ENCODE peak calls at places on chromosomes 7 and 10, in seven cellular contexts. J, I, C, D, B, U and M are unnamed samples.

GRCh38 chr7:129790136-129790535 is 162.6 kb downstream of the UBE2H start:
- DNase-seq in B (no peak), C (peak; percentile 6), D (no peak), U (no peak), I (no peak), J (no peak), M (no peak)

GRCh38 chr7:8831386-8831785 is 398.0 kb downstream of the NXPH1 start:
- DNase-seq in D (no peak), J (no peak), C (peak; percentile 30), I (no peak), U (no peak), B (no peak), M (no peak)

GRCh38 chr10:114538544-114538906 is 119.5 kb downstream of the ABLIM1 start:
- DNase-seq in U (peak; percentile 76), I (peak; percentile 52), B (peak; percentile 55), C (no peak), J (no peak), D (no peak), M (no peak)

GRCh38 chr7:15041226-15041625 is 138.7 kb upstream of the DGKB start:
- DNase-seq in J (peak; percentile 1), C (no peak), B (no peak), U (no peak), I (no peak), D (no peak), M (peak; percentile 67)

GRCh38 chr10:127013251-127013656 is 108.0 kb downstream of the DOCK1 start:
- DNase-seq in J (no peak), U (no peak), C (no peak), I (no peak), D (no peak), B (no peak), M (no peak)

GRCh38 chr7:40782836-40783235 is 648.0 kb downstream of the SUGCT start:
- DNase-seq in D (no peak), I (no peak), U (no peak), B (no peak), C (peak; percentile 57), J (no peak), M (no peak)

GRCh38 chr7:98836811-98837631 is 32.8 kb downstream of the TMEM130 start:
- DNase-seq in I (peak; percentile 93), C (no peak), D (peak; percentile 50), B (peak; percentile 87), J (no peak), U (no peak), M (peak; percentile 34)

GRCh38 chr10:11298116-11298515 is 280.4 kb downstream of the CELF2 start:
- DNase-seq in C (no peak), B (no peak), I (no peak), D (no peak), U (no peak), J (no peak), M (no peak)

GRCh38 chr7:103123529-103123928 is 25.4 kb downstream of the NAPEPLD start:
- DNase-seq in U (no peak), C (no peak), D (no peak), J (no peak), I (no peak), B (no peak), M (no peak)

GRCh38 chr10:14382022-14382421 is 51.3 kb upstream of the FRMD4A start:
- DNase-seq in B (no peak), C (peak; percentile 80), D (no peak), U (no peak), J (peak; percentile 16), I (no peak), M (no peak)

GRCh38 chr10:125152646-125153368 is 7.6 kb downstream of the CTBP2 start:
- DNase-seq in I (no peak), U (no peak), D (no peak), B (peak; percentile 56), J (no peak), C (no peak), M (peak; percentile 50)

GRCh38 chr10:24925799-24926198 is 26.6 kb downstream of the PRTFDC1 start:
- DNase-seq in J (no peak), I (no peak), U (no peak), B (no peak), D (no peak), C (no peak), M (no peak)

GRCh38 chr10:123129553-123130271 is 6.1 kb upstream of the HMX3 start:
- DNase-seq in B (no peak), C (no peak), D (no peak), I (no peak), J (no peak), U (no peak), M (no peak)

GRCh38 chr7:85010306-85010705 is 176.6 kb downstream of the SEMA3D start:
- DNase-seq in D (no peak), C (no peak), J (no peak), B (no peak), I (no peak), U (no peak), M (no peak)

GRCh38 chr10:86226016-86226415 is 140.6 kb downstream of the GRID1 start:
- DNase-seq in B (no peak), J (no peak), I (no peak), U (no peak), C (no peak), D (no peak), M (no peak)

GRCh38 chr10:133124357-133125211 is 35.4 kb upstream of the KNDC1 start:
- DNase-seq in J (no peak), U (no peak), C (no peak), D (peak; percentile 56), B (peak; percentile 78), I (peak; percentile 88), M (peak; percentile 71)

GRCh38 chr10:62638062-62638477 is 166.4 kb upstream of the ADO start:
- DNase-seq in D (no peak), U (peak; percentile 38), C (peak; percentile 48), J (no peak), I (no peak), B (no peak), M (peak; percentile 3)

DNA sequence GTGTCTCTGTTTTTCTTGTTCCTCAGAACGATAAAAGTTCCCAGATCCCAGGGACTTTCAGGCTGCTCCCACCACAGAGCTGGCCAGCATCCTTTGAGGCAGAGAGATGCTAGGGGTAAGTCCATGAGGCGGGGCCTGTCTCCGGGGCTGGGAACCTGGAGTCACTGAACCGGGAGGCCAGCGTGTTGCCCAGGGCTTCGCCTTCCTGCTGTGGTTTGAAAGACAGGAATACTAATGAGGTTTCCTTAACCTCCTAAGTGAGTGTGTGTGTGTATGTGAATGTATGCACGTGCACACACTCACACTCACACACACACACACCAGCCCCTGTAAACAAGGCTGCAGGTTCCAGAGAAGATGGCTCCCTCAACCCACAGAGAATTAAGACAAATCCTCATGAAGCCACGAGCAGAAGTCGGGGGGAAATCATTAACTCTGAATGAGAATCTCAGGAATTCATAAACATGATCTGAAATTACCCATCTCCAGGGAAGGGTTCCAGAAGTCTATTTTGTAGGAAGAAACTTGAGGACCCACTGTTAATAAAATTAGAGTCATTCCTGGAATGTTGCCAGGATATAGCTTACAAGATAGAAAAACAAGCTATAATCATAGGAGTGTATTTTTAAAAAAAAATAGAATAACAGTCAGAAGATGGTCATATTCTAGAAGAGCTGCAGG is 20.3 kb upstream of the PFKP start:
- DNase-seq in J (no peak), I (no peak), U (no peak), D (no peak), B (no peak), C (peak; percentile 37), M (peak; percentile 19)
- H3K27me3 ChIP-seq in J (no peaks in the 10 kb centered on the region), I (no peaks in the 10 kb centered on the region), U (no peaks in the 10 kb centered on the region), D (no peaks in the 10 kb centered on the region), B (no peaks in the 10 kb centered on the region), C (no peaks in the 10 kb centered on the region), M (no peaks in the 10 kb centered on the region)

GRCh38 chr10:120970595-120971529 is 119.7 kb downstream of the WDR11 start:
- DNase-seq in B (no peak), D (no peak), J (no peak), I (no peak), U (no peak), C (no peak), M (no peak)

GRCh38 chr10:120966657-120967045 is 115.5 kb downstream of the WDR11 start:
- DNase-seq in U (no peak), C (no peak), I (no peak), J (no peak), B (no peak), D (no peak), M (no peak)

GRCh38 chr10:120972259-120972658 is 121.1 kb downstream of the WDR11 start:
- DNase-seq in D (no peak), J (no peak), I (no peak), U (no peak), B (no peak), C (no peak), M (no peak)

GRCh38 chr10:120971671-120972070 is 120.5 kb downstream of the WDR11 start:
- DNase-seq in C (no peak), I (no peak), D (no peak), B (no peak), U (no peak), J (no peak), M (no peak)

DNA sequence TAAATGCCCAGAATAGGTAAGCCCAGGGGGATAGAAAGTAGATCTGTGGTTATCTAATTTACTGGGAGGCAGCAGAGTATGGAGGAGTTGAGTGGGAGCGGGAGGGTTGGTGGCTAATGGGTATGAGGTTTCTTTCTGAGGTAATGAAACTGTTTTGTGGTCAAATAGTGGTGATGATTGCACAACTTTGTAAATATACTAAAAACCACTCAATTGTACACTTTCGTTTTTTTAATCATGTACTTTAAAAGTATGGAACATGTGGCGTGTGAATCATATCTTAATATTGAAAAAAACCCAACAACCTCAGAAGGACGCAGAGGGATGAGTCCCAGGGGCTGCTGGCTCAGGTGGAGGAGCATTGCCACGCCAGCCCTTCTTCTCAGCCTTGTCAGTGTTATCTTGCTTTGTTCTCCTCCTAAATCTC is 118.1 kb downstream of the WDR11 start:
- DNase-seq in B (no peak), J (no peak), U (no peak), C (peak; percentile 16), D (no peak), I (no peak), M (no peak)
- H3K27me3 ChIP-seq in B (no peaks in the 10 kb centered on the region), J (no peaks in the 10 kb centered on the region), U (no peaks in the 10 kb centered on the region), C (no peaks in the 10 kb centered on the region), D (no peaks in the 10 kb centered on the region), I (no peaks in the 10 kb centered on the region), M (peaks cover 4% of the 10 kb centered on the region)

GRCh38 chr7:148026713-148027112 is 563.9 kb upstream of the C7orf33 start:
- DNase-seq in I (no peak), C (no peak), J (no peak), U (no peak), D (no peak), B (no peak), M (no peak)

GRCh38 chr7:148035950-148036349 is 554.6 kb upstream of the C7orf33 start:
- DNase-seq in C (no peak), I (no peak), J (no peak), U (no peak), D (no peak), B (no peak), M (no peak)

GRCh38 chr7:148031019-148031418 is 559.5 kb upstream of the C7orf33 start:
- DNase-seq in I (no peak), J (no peak), C (no peak), B (no peak), D (no peak), U (no peak), M (no peak)

GRCh38 chr7:148028165-148028564 is 562.4 kb upstream of the C7orf33 start:
- DNase-seq in B (no peak), I (no peak), J (no peak), C (no peak), U (no peak), D (no peak), M (no peak)

GRCh38 chr7:148031816-148032215 is 558.8 kb upstream of the C7orf33 start:
- DNase-seq in D (no peak), B (no peak), J (no peak), U (no peak), C (no peak), I (no peak), M (no peak)
- H3K27me3 ChIP-seq in D (no peaks in the 10 kb centered on the region), B (peaks cover 16% of the 10 kb centered on the region), J (no peaks in the 10 kb centered on the region), U (no peaks in the 10 kb centered on the region), C (no peaks in the 10 kb centered on the region), I (peaks cover 19% of the 10 kb centered on the region), M (no peaks in the 10 kb centered on the region)

GRCh38 chr10:7410800-7411670 is at the start of gene SFMBT2:
- DNase-seq in C (peak; percentile 31), I (peak; percentile 79), D (peak; percentile 67), U (peak; percentile 58), J (peak; percentile 10), B (peak; percentile 45), M (peak; percentile 78)
- H3K27me3 ChIP-seq in C (peaks cover 33% of the 10 kb centered on the region), I (peaks cover 15% of the 10 kb centered on the region), D (peaks cover 19% of the 10 kb centered on the region), U (no peaks in the 10 kb centered on the region), J (peaks cover 49% of the 10 kb centered on the region), B (peaks cover 29% of the 10 kb centered on the region), M (peaks cover 19% of the 10 kb centered on the region)